ENCODE peak calls at places on chromosomes 13 and 19, in ten cellular contexts. F is mesothelial cell of epicardium, C is ovary, Z is GM10248, K is AG20443, P is B cell, Q is nephron progenitor cell, R is substantia nigra, W is KBM-7, Y is ACHN. G is an unnamed sample.

GRCh38 chr13:106440846-106441245 is 94.6 kb downstream of the EFNB2 start:
- DNase-seq in F (no peak), C (no peak), Z (no peak), K (no peak), P (no peak), Q (no peak), R (no peak), W (no peak), Y (no peak), G (no peak)

GRCh38 chr19:54470991-54471782 is 1.9 kb downstream of the CDC42EP5 start:
- DNase-seq in F (no peak), C (peak; percentile 33), Z (peak; percentile 52), K (peak; percentile 35), P (peak; percentile 58), Q (peak; percentile 37), R (peak; percentile 10), W (no peak), Y (no peak), G (no peak)

GRCh38 chr13:44470623-44471562 is 97.3 kb downstream of the SERP2 start:
- DNase-seq in F (no peak), C (no peak), Z (no peak), K (no peak), P (no peak), Q (no peak), R (no peak), W (peak; percentile 40), Y (peak; percentile 54), G (peak; percentile 56)

GRCh38 chr13:32902898-32903297 is 113.3 kb upstream of the KL start:
- DNase-seq in F (no peak), C (peak; percentile 37), Z (no peak), K (peak; percentile 87), P (no peak), Q (no peak), R (no peak), W (no peak), Y (no peak), G (no peak)

GRCh38 chr19:53254451-53255341 is at the start of gene ZNF677:
- DNase-seq in F (peak; percentile 56), C (peak; percentile 93), Z (peak; percentile 51), K (peak; percentile 98), P (peak; percentile 86), Q (peak; percentile 79), R (peak; percentile 84), W (no peak), Y (no peak), G (no peak)

GRCh38 chr13:94641432-94641941 is 39.8 kb downstream of the GPR180 start:
- DNase-seq in F (no peak), C (no peak), Z (no peak), K (peak; percentile 69), P (no peak), Q (no peak), R (no peak), W (no peak), Y (no peak), G (no peak)

GRCh38 chr13:32216281-32216680 is 98.9 kb downstream of the ZAR1L start:
- DNase-seq in F (no peak), C (no peak), Z (no peak), K (no peak), P (no peak), Q (no peak), R (no peak), W (no peak), Y (no peak), G (no peak)

GRCh38 chr13:40433577-40433976 is 232.9 kb downstream of the FOXO1 start:
- DNase-seq in F (no peak), C (no peak), Z (no peak), K (no peak), P (no peak), Q (no peak), R (no peak), W (peak; percentile 31), Y (no peak), G (no peak)

GRCh38 chr13:44667950-44668349 is 91.8 kb upstream of the TSC22D1 start:
- DNase-seq in F (no peak), C (no peak), Z (peak; percentile 44), K (peak; percentile 59), P (no peak), Q (no peak), R (no peak), W (no peak), Y (no peak), G (no peak)

GRCh38 chr19:43362179-43362578 is 8.7 kb downstream of the CD177 start:
- DNase-seq in F (no peak), C (no peak), Z (no peak), K (no peak), P (no peak), Q (no peak), R (no peak), W (no peak), Y (no peak), G (no peak)

GRCh38 chr13:77048592-77048991 is 21.6 kb upstream of the FBXL3 start:
- DNase-seq in F (no peak), C (no peak), Z (no peak), K (no peak), P (no peak), Q (no peak), R (no peak), W (peak; percentile 64), Y (no peak), G (peak; percentile 17)

GRCh38 chr19:12166596-12166995 is 3.7 kb downstream of the ZNF136 start:
- DNase-seq in F (no peak), C (no peak), Z (no peak), K (no peak), P (no peak), Q (no peak), R (no peak), W (no peak), Y (no peak), G (no peak)

GRCh38 chr19:44848036-44848804 is 2.1 kb downstream of the NECTIN2 start:
- DNase-seq in F (no peak), C (peak; percentile 55), Z (peak; percentile 18), K (peak; percentile 36), P (no peak), Q (peak; percentile 52), R (no peak), W (no peak), Y (peak; percentile 30), G (peak; percentile 17)

GRCh38 chr19:50772408-50773311 is 2.4 kb downstream of the GPR32 start:
- DNase-seq in F (no peak), C (no peak), Z (peak; percentile 50), K (no peak), P (no peak), Q (no peak), R (no peak), W (no peak), Y (no peak), G (peak; percentile 14)

GRCh38 chr13:63614874-63615612 is 2199.4 kb upstream of the PCDH20 start:
- DNase-seq in F (no peak), C (no peak), Z (no peak), K (no peak), P (no peak), Q (no peak), R (no peak), W (no peak), Y (no peak), G (no peak)

GRCh38 chr19:30240904-30241695 is 131.1 kb upstream of the ZNF536 start:
- DNase-seq in F (no peak), C (no peak), Z (no peak), K (no peak), P (no peak), Q (no peak), R (no peak), W (no peak), Y (no peak), G (no peak)

GRCh38 chr19:13872695-13873389 is 4.1 kb upstream of the NANOS3 start:
- DNase-seq in F (no peak), C (no peak), Z (peak; percentile 65), K (peak; percentile 69), P (peak; percentile 86), Q (peak; percentile 74), R (no peak), W (no peak), Y (peak; percentile 53), G (peak; percentile 20)

GRCh38 chr13:29918845-29919244 is 68.4 kb upstream of the UBL3 start:
- DNase-seq in F (no peak), C (no peak), Z (no peak), K (peak; percentile 81), P (no peak), Q (no peak), R (no peak), W (no peak), Y (no peak), G (no peak)

GRCh38 chr19:4380254-4380727 is 20.1 kb downstream of the SH3GL1 start:
- DNase-seq in F (no peak), C (peak; percentile 33), Z (peak; percentile 56), K (no peak), P (peak; percentile 67), Q (no peak), R (no peak), W (no peak), Y (no peak), G (no peak)

GRCh38 chr13:112161441-112162301 is 94.7 kb downstream of the SOX1 start:
- DNase-seq in F (no peak), C (no peak), Z (no peak), K (no peak), P (no peak), Q (no peak), R (no peak), W (no peak), Y (no peak), G (no peak)

GRCh38 chr19:16223746-16224145 is 26.0 kb downstream of the AP1M1 start:
- DNase-seq in F (no peak), C (no peak), Z (no peak), K (no peak), P (peak; percentile 4), Q (no peak), R (no peak), W (no peak), Y (no peak), G (no peak)

GRCh38 chr13:96034662-96035061 is 18.5 kb downstream of the UGGT2 start:
- DNase-seq in F (no peak), C (no peak), Z (no peak), K (no peak), P (no peak), Q (no peak), R (no peak), W (no peak), Y (no peak), G (no peak)

GRCh38 chr13:100493418-100493817 is 95.2 kb downstream of the GGACT start:
- DNase-seq in F (no peak), C (no peak), Z (no peak), K (no peak), P (no peak), Q (no peak), R (no peak), W (no peak), Y (no peak), G (peak; percentile 93)

GRCh38 chr13:103140001-103140671 is 73.9 kb upstream of the SLC10A2 start:
- DNase-seq in F (no peak), C (no peak), Z (peak; percentile 52), K (peak; percentile 13), P (peak; percentile 43), Q (no peak), R (no peak), W (peak; percentile 32), Y (peak; percentile 50), G (peak; percentile 32)

G was measured in AML-193.